ENCODE peak calls at places on chromosomes 3 and 15, in seven cellular contexts. U is activated CD4-positive, alpha-beta T cell treated with anti-CD3 and anti-CD28 coated beads for 48 hours; F is A172; Y is kidney tubule cell; V is anterior cingulate cortex; O is CD8-positive, alpha-beta T cell; H is stimulated activated CD8-positive, alpha-beta memory T cell treated with anti-CD3 and anti-CD28 coated beads, Interleukin-7, amount 100 ng/mL, for 4 hours. J is an unnamed sample.

GRCh38 chr3:126149960-126150515 is 30.3 kb downstream of the ALDH1L1 start:
- DNase-seq in F (no peak), H (no peak), V (no peak), Y (no peak), U (no peak), O (no peak), J (no peak)

GRCh38 chr3:182139627-182140357 is 428.1 kb downstream of the SOX2 start:
- DNase-seq in H (no peak), Y (no peak), V (no peak), O (no peak), U (no peak), F (no peak), J (no peak)

GRCh38 chr15:76336254-76337046 is at the start of gene ISL2:
- DNase-seq in V (peak; percentile 67), F (peak; percentile 95), U (peak; percentile 86), Y (peak; percentile 65), H (peak; percentile 46), O (no peak), J (peak; percentile 26)

GRCh38 chr15:20353966-20354883 is 187.4 kb downstream of the GOLGA6L6 start:
- DNase-seq in H (no peak), V (no peak), F (no peak), U (peak; percentile 23), O (peak; percentile 49), Y (no peak), J (no peak)

GRCh38 chr3:23810342-23811116 is 4.8 kb downstream of the UBE2E1 start:
- DNase-seq in H (no peak), U (peak; percentile 64), O (peak; percentile 62), F (no peak), Y (peak; percentile 58), V (peak; percentile 60), J (no peak)

GRCh38 chr3:44065311-44065710 is 176.4 kb upstream of the TOPAZ1 start:
- DNase-seq in H (no peak), Y (peak; percentile 89), V (no peak), U (no peak), F (peak; percentile 60), O (no peak), J (peak; percentile 77)

GRCh38 chr15:61103026-61103425 is 126.1 kb downstream of the RORA start:
- DNase-seq in Y (no peak), U (no peak), V (no peak), H (no peak), F (no peak), O (no peak), J (no peak)

GRCh38 chr3:172622916-172623700 is 87.8 kb downstream of the NCEH1 start:
- DNase-seq in O (no peak), F (peak; percentile 52), V (no peak), Y (peak; percentile 74), U (peak; percentile 54), H (peak; percentile 14), J (peak; percentile 81)

GRCh38 chr3:185400866-185401265 is 37.9 kb downstream of the MAP3K13 start:
- DNase-seq in H (no peak), V (no peak), O (no peak), F (no peak), U (no peak), Y (no peak), J (no peak)

J was measured in kidney glomerular epithelial cell.